ENCODE peak calls at places on chromosomes 2 and 18, in six cellular contexts. X is adrenal gland, P is lower lobe of right lung, Y is foreskin fibroblast, J is choroid plexus epithelial cell, Z is cardiac fibroblast. W is an unnamed sample.

GRCh38 chr2:203327582-203327917 is 644 bp upstream of the ABI2 start:
- DNase-seq in X (no peak), P (no peak), Y (no peak), J (peak), Z (peak), W (no peak)

GRCh38 chr2:118016911-118017310 is 3.0 kb upstream of the CCDC93 start:
- DNase-seq in X (no peak), P (peak), Y (peak), J (peak), Z (no peak), W (peak)

GRCh38 chr2:223865124-223865523 is 27.7 kb upstream of the AP1S3 start:
- DNase-seq in X (no peak), P (no peak), Y (no peak), J (no peak), Z (no peak), W (no peak)

GRCh38 chr2:217816396-217816869 is 186.4 kb downstream of the TNS1 start:
- DNase-seq in X (peak), P (peak), Y (no peak), J (peak), Z (peak), W (no peak)

GRCh38 chr18:49565656-49566055 is 3.8 kb downstream of the LIPG start:
- DNase-seq in X (peak), P (no peak), Y (peak), J (peak), Z (peak), W (no peak)

GRCh38 chr2:70709275-70709674 is 58.7 kb downstream of the ADD2 start:
- DNase-seq in X (no peak), P (no peak), Y (no peak), J (no peak), Z (no peak), W (no peak)

GRCh38 chr18:72871091-72871490 is 3.3 kb upstream of the NETO1 start:
- DNase-seq in X (no peak), P (no peak), Y (peak), J (peak), Z (peak), W (peak)

GRCh38 chr2:105361132-105361889 is 24.0 kb downstream of the C2orf49 start:
- DNase-seq in X (no peak), P (no peak), Y (no peak), J (no peak), Z (no peak), W (no peak)

GRCh38 chr18:67778016-67778415 is 261.5 kb upstream of the DSEL start:
- DNase-seq in X (no peak), P (no peak), Y (peak), J (no peak), Z (no peak), W (no peak)

GRCh38 chr2:121375621-121376159 is 90.7 kb upstream of the TFCP2L1 start:
- DNase-seq in X (no peak), P (no peak), Y (peak), J (peak), Z (no peak), W (no peak)

DNA sequence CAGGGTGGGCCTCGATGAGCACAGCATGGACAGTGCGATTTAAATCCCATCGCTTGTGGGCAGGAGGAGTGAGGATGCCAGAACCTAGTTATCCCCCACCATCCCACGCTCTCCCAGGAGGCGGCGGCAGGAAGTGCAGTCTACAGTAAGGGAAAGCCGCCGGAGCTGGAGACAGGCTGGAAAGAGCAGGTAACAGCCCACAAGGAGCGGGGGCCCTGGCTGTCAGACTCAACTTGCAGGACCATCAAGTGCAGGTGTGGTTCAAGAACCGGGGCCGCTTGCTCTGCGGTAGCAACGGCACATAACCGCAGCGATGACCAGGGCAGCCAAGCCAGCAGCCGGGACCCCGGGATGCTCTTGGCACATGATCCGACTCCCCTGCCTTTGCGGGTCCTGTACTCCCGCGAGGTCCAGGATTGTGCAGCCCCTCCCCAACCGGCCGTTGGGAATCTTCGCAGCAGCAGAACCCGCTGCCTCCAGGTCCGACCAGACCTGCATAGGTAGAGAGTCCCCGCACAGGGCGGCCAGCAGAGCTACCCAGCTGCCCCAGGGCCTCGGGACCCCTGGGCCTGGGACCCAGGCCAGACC is 82.1 kb downstream of the BIN1 start:
- DNase-seq in X (peak), P (no peak), Y (peak), J (peak), Z (peak), W (no peak)
- TF ChIP-seq CTCF in X (no peak), P (no peak), Y (peak), J (peak), Z (peak), W (no peak)

GRCh38 chr2:101187131-101187530 is 35.9 kb upstream of the TBC1D8 start:
- DNase-seq in X (no peak), P (no peak), Y (no peak), J (no peak), Z (no peak), W (no peak)

GRCh38 chr2:101190753-101191516 is 39.8 kb upstream of the TBC1D8 start:
- DNase-seq in X (no peak), P (no peak), Y (peak), J (no peak), Z (no peak), W (no peak)

GRCh38 chr2:101185656-101186055 is 34.5 kb upstream of the TBC1D8 start:
- DNase-seq in X (no peak), P (no peak), Y (no peak), J (no peak), Z (no peak), W (peak)

GRCh38 chr2:101185085-101185484 is 33.9 kb upstream of the TBC1D8 start:
- DNase-seq in X (no peak), P (no peak), Y (no peak), J (no peak), Z (no peak), W (peak)

DNA sequence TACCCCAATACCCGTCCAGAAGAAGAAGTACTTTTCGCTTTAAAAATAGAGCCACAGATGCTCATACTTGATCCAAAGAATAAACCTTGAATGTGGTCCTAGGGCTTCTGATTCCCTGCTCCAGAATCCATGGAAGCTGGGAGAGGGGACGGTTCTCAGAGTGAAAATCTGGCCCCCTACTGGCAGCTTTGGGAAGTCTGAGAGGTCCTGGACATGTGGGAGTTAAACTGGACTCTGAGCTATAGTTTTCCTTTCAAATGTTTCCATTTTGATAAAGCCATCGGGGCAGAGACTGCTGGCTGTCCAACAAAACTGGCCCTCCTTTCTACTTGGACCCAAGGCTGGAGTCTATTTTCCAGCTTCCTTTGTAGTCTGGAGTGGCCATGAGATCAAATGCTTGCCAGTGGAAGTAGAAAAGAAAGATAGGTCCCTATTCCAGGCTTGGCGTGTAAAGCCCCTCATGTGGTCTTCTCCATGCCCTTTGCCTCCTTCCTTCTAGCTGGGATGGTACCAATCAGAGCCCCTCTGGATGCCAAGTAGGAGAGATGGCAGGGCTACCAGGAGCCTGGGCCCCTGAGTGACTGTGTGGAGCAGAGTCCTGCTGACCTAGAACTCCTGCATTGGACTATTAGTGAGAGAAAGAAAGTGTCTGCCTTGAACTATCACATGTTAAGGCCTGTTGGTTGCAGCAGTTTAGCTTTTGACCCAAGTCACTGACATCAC is 37.7 kb upstream of the TBC1D8 start:
- DNase-seq in X (peak), P (no peak), Y (peak), J (peak), Z (peak), W (peak)
- TF ChIP-seq CTCF in X (peak), P (peak), Y (peak), J (peak), Z (peak), W (peak)

DNA sequence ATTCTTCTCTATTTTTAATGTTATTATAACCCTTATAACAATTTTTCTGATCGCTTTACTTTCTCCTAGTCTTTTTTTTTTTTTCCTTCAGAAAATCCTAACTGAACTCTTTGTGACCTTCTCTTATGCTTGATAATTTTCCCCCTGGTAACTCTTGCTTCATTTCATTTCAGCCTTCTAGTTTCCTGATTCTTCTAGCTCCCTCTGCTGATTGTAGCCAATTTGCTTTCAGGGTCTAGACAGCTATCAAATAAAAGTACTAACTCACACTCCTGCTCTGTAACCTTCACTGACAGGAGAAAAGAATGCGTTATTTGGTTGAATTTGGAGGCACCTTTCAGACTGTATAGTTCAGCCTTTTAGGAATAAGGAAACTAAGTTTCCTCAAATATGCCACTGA is 99.5 kb downstream of the RBM43 start:
- DNase-seq in X (no peak), P (no peak), Y (peak), J (peak), Z (peak), W (peak)
- TF ChIP-seq CTCF in X (no peak), P (no peak), Y (peak), J (peak), Z (peak), W (no peak)

GRCh38 chr2:128435576-128436497 is 117.2 kb upstream of the HS6ST1 start:
- DNase-seq in X (peak), P (no peak), Y (no peak), J (no peak), Z (no peak), W (no peak)
- TF ChIP-seq CTCF in X (no peak), P (no peak), Y (no peak), J (no peak), Z (no peak), W (no peak)

GRCh38 chr2:69436937-69437750 is at the start of gene NFU1:
- DNase-seq in X (peak), P (peak), Y (peak), J (peak), Z (peak), W (peak)

GRCh38 chr2:69434753-69435152 is 2.5 kb downstream of the NFU1 start:
- DNase-seq in X (no peak), P (no peak), Y (no peak), J (no peak), Z (no peak), W (no peak)

GRCh38 chr2:69437751-69438154 is 518 bp upstream of the NFU1 start:
- DNase-seq in X (peak), P (no peak), Y (no peak), J (no peak), Z (no peak), W (no peak)

GRCh38 chr2:69438580-69438979 is 1.3 kb upstream of the NFU1 start:
- DNase-seq in X (no peak), P (no peak), Y (no peak), J (no peak), Z (no peak), W (no peak)

GRCh38 chr2:69436594-69436936 is 670 bp downstream of the NFU1 start:
- DNase-seq in X (no peak), P (no peak), Y (peak), J (peak), Z (no peak), W (no peak)
- TF ChIP-seq CTCF in X (no peak), P (no peak), Y (no peak), J (no peak), Z (no peak), W (no peak)

GRCh38 chr2:149715005-149715592 is 127.5 kb upstream of the MMADHC start:
- DNase-seq in X (no peak), P (no peak), Y (peak), J (peak), Z (peak), W (peak)
- TF ChIP-seq CTCF in X (peak), P (peak), Y (peak), J (peak), Z (peak), W (peak)

DNA sequence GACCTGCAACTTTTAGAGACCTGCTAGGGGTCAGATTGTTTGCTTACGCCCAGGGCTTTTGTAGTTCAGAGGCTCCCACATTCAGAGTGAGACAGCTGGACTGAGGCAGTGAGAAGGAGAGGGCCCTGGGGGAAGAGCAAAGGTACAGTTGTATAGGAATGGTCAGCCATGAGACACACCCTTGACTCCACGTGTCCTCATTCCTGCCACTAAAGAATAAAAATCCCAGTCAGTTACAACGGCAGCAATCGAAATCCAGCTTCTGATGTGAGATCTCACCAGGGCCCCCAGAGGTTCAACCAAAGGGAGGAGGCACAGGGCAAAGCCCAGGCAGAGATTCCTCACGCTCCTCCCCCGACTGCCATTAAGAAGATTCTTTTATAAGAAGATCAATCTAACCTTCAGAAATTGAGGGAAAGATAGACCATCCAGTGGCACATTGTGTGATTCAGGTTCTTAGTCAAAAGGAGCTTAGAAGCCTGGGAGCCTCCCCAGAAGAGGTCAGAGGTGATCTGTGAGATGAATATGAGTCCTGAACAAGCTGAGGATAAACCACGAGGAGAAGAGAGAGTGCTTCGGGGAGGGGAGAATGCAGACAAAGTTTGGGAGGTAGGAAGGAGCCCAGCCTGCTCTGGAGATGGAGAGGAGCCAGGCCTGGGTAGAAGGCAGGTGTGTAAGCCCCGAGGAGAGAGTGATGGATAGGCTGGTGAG is 317.0 kb downstream of the CYP26B1 start:
- DNase-seq in X (no peak), P (no peak), Y (peak), J (peak), Z (no peak), W (no peak)
- TF ChIP-seq CTCF in X (no peak), P (no peak), Y (no peak), J (no peak), Z (no peak), W (no peak)